ENCODE peak calls at places on chromosomes 5 and 9, in four cellular contexts. I, Z, X and V are unnamed samples.

GRCh38 chr5:16983022-16983639 is 47.0 kb upstream of the MYO10 start:
- DNase-seq in X (no peak), I (no peak), Z (peak), V (peak)

GRCh38 chr5:53429706-53430105 is 50.7 kb upstream of the FST start:
- DNase-seq in X (no peak), I (peak), Z (no peak), V (peak)

GRCh38 chr9:111179577-111179976 is 141.3 kb upstream of the LPAR1 start:
- DNase-seq in Z (no peak), X (peak), I (no peak), V (peak)

GRCh38 chr9:112361602-112362001 is 18.3 kb upstream of the HSDL2 start:
- DNase-seq in I (peak), X (no peak), Z (peak), V (peak)

GRCh38 chr5:169901896-169902295 is 78.4 kb downstream of the INSYN2B start:
- DNase-seq in X (no peak), Z (no peak), I (no peak), V (no peak)

GRCh38 chr5:128920345-128921215 is 44.7 kb upstream of the SLC27A6 start:
- DNase-seq in X (no peak), Z (peak), I (peak), V (peak)

GRCh38 chr5:109692852-109693251 is 3.1 kb downstream of the MAN2A1 start:
- DNase-seq in Z (no peak), I (no peak), X (no peak), V (no peak)

GRCh38 chr5:38463634-38464521 is 92.6 kb downstream of the LIFR start:
- DNase-seq in I (peak), Z (peak), X (no peak), V (peak)

GRCh38 chr5:7866194-7866593 is 2.6 kb downstream of the FASTKD3 start:
- DNase-seq in Z (no peak), I (no peak), X (no peak), V (no peak)

GRCh38 chr5:6820851-6821479 is 107.7 kb downstream of the TENT4A start:
- DNase-seq in I (no peak), X (no peak), Z (peak), V (peak)

GRCh38 chr5:180601591-180602480 is 10.5 kb upstream of the SCGB3A1 start:
- DNase-seq in Z (no peak), X (peak), I (no peak), V (no peak)

GRCh38 chr9:98521141-98521540 is 187.6 kb downstream of the GABBR2 start:
- DNase-seq in Z (peak), I (peak), X (no peak), V (peak)

GRCh38 chr5:95105638-95106037 is 179.3 kb downstream of the MCTP1 start:
- DNase-seq in Z (no peak), X (no peak), I (no peak), V (no peak)

GRCh38 chr5:134085411-134085810 is 29.1 kb upstream of the TCF7 start:
- DNase-seq in X (no peak), I (no peak), Z (no peak), V (no peak)

GRCh38 chr5:3592298-3592697 is 3.3 kb upstream of the IRX1 start:
- DNase-seq in X (no peak), I (no peak), Z (no peak), V (no peak)

GRCh38 chr9:223167-223566 is 8.5 kb downstream of the DOCK8 start:
- DNase-seq in X (no peak), Z (no peak), I (no peak), V (no peak)

GRCh38 chr5:142922223-142922952 is 152.2 kb downstream of the ARHGAP26 start:
- DNase-seq in Z (peak), I (peak), X (no peak), V (peak)

GRCh38 chr5:74285876-74286275 is 354.7 kb downstream of the ENC1 start:
- DNase-seq in X (no peak), Z (no peak), I (no peak), V (no peak)

GRCh38 chr5:110736763-110737162 is 2.0 kb upstream of the SLC25A46 start:
- DNase-seq in Z (no peak), X (no peak), I (no peak), V (no peak)

GRCh38 chr9:122109035-122109813 is 16.1 kb upstream of the TTLL11 start:
- DNase-seq in X (no peak), Z (no peak), I (no peak), V (no peak)

GRCh38 chr5:32707394-32707997 is 3.6 kb upstream of the NPR3 start:
- DNase-seq in X (no peak), Z (peak), I (peak), V (peak)

GRCh38 chr5:32708949-32709348 is 2.2 kb upstream of the NPR3 start:
- DNase-seq in X (no peak), Z (no peak), I (no peak), V (no peak)

GRCh38 chr5:32709789-32710334 is 1.3 kb upstream of the NPR3 start:
- DNase-seq in Z (peak), X (peak), I (peak), V (peak)

GRCh38 chr5:32703957-32704356 is 7.2 kb upstream of the NPR3 start:
- DNase-seq in Z (no peak), X (no peak), I (no peak), V (no peak)
- TF ChIP-seq CTCF in Z (no peak), X (no peak), I (no peak), V (no peak)

DNA sequence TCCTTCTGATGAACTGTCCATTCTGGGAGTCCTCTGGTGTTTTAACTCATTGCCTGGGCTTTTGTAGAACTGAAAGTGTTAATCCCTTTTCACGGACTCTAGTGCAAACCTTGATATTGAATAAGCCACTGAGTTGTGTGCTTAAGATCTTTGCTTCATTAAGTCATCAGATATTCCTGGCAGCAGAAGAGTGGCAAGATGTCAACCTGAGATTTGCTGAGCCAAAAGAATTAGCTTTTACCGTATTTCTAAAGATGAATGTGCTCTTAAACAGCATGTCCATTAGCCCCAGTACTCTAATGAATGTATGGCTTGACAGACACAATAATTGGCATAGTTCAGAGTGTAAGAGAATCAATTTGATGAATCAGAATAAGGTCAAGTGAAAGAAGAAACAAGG is 87.2 kb upstream of the CDH6 start:
- DNase-seq in Z (no peak), X (no peak), I (no peak), V (peak)
- H3K4me3 ChIP-seq in Z (no peak), X (no peak), I (no peak), V (no peak)

GRCh38 chr5:152514827-152515397 is 109.8 kb upstream of the NMUR2 start:
- DNase-seq in I (peak), X (no peak), Z (peak), V (peak)
- TF ChIP-seq CTCF in I (peak), X (no peak), Z (peak), V (peak)

DNA sequence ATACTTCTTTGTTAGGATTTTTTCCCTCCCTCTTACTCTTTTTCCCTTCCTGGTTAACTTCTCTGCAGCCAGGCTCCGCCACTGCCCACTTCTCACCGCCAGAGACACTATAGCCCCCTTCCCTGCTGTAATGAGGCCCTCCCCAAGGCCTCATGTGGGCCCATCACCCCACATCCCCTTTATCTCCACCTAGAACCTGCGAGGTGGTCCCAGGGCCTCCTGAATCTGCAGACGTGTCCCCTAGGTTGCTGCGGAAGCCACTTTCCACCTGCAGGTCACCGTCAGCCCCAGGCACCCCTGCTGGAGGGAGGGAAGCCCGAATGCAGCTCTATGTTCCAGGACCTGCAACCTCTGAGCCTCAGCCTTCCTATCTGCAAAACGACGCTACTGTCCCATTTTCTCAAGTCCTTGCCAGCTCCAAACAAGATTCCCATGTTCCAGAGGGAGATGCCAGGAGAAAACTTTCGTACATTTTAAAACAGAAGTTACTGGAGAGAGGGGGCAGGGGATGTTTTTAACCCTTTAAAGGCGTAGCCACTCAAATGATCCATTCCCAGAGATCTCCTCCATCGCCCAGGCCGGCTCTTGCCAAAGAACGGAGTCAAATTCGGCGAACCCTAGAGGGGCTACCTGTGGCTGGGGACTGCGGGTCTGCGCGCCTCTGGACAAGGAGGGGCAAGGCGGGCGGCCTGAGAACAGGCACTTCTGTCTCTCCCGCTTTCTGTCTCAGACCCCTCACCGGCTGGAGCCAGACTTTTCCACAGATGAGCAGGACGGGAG is 929 bp downstream of the SH3PXD2B start:
- DNase-seq in X (no peak), Z (peak), I (peak), V (peak)
- H3K4me3 ChIP-seq in X (peak), Z (peak), I (peak), V (peak)

GRCh38 chr9:21479152-21479702 is 2.9 kb downstream of the IFNE start:
- DNase-seq in I (no peak), X (no peak), Z (no peak), V (no peak)
- TF ChIP-seq CTCF in I (no peak), X (no peak), Z (no peak), V (no peak)